ENCODE peak calls at places on chromosome 13, in nine cellular contexts. F is stimulated activated CD4-positive, alpha-beta T cell treated with anti-CD3 and anti-CD28 coated beads, Interleukin-15, amount 100 ng/mL, for 1 hour; D is fibroblast of lung; J is Daoy; X is memory B cell; L is spleen; A is NCI-H1417 treated with DMSO at 0.1 percent for 48 hours; B is BE2C; T is Peyer's patch. U is an unnamed sample.

GRCh38 chr13:25301347-25302113 is at the start of gene NUP58:
- DNase-seq in T (peak), B (peak), A (peak), F (peak), J (peak), L (peak), D (peak), X (peak), U (peak)

GRCh38 chr13:113532156-113532806 is 41.8 kb upstream of the DCUN1D2 start:
- DNase-seq in J (no peak), A (no peak), B (peak), F (no peak), L (peak), X (no peak), D (no peak), T (no peak), U (no peak)

GRCh38 chr13:37288057-37288720 is 182.7 kb upstream of the CSNK1A1L start:
- DNase-seq in T (no peak), F (no peak), J (no peak), D (no peak), X (no peak), B (no peak), L (no peak), A (no peak), U (no peak)

GRCh38 chr13:114130131-114130707 is 2.2 kb downstream of the RASA3 start:
- DNase-seq in D (no peak), B (no peak), T (no peak), J (no peak), F (no peak), X (no peak), L (no peak), A (no peak), U (no peak)

GRCh38 chr13:95315752-95316151 is 14.5 kb upstream of the ABCC4 start:
- DNase-seq in L (no peak), F (no peak), B (no peak), D (no peak), J (no peak), X (no peak), A (no peak), T (no peak), U (no peak)

GRCh38 chr13:49625392-49626137 is 2.7 kb upstream of the ARL11 start:
- DNase-seq in X (no peak), J (no peak), F (no peak), B (no peak), D (peak), A (no peak), T (peak), L (peak), U (no peak)

GRCh38 chr13:42181381-42181953 is 90.5 kb upstream of the AKAP11 start:
- DNase-seq in F (no peak), J (no peak), X (no peak), T (no peak), B (no peak), A (no peak), D (no peak), L (no peak), U (no peak)

GRCh38 chr13:42417624-42418023 is 145.7 kb downstream of the AKAP11 start:
- DNase-seq in J (no peak), T (no peak), D (no peak), A (no peak), L (no peak), F (no peak), B (no peak), X (no peak), U (no peak)

GRCh38 chr13:34942732-34943674 is 933 bp downstream of the NBEA start:
- DNase-seq in A (no peak), T (peak), X (peak), F (peak), L (peak), J (peak), B (peak), D (no peak), U (no peak)

GRCh38 chr13:113179374-113180230 is 21.2 kb downstream of the PROZ start:
- DNase-seq in F (no peak), B (no peak), A (no peak), J (no peak), L (no peak), X (no peak), D (peak), T (no peak), U (no peak)

GRCh38 chr13:106496072-106496997 is 39.1 kb downstream of the EFNB2 start:
- DNase-seq in B (no peak), X (no peak), L (no peak), A (peak), T (no peak), D (no peak), J (no peak), F (no peak), U (no peak)

GRCh38 chr13:61795580-61795979 is 379.9 kb upstream of the PCDH20 start:
- DNase-seq in A (no peak), B (no peak), L (no peak), J (no peak), F (no peak), T (no peak), D (peak), X (no peak), U (no peak)

GRCh38 chr13:59012731-59013130 is 1151.0 kb downstream of the DIAPH3 start:
- DNase-seq in X (no peak), F (no peak), B (no peak), A (no peak), D (no peak), T (no peak), J (no peak), L (no peak), U (no peak)

GRCh38 chr13:106083620-106084350 is 451.7 kb downstream of the EFNB2 start:
- DNase-seq in X (no peak), A (no peak), D (peak), L (no peak), J (peak), B (peak), F (no peak), T (no peak), U (no peak)

GRCh38 chr13:25466880-25467279 is 95.1 kb downstream of the ATP8A2 start:
- DNase-seq in L (no peak), D (no peak), X (no peak), F (no peak), T (no peak), J (no peak), A (no peak), B (no peak), U (no peak)

GRCh38 chr13:49926019-49926418 is 10.1 kb downstream of the SPRYD7 start:
- DNase-seq in T (no peak), L (no peak), J (no peak), D (no peak), B (no peak), F (no peak), X (no peak), A (no peak), U (no peak)

GRCh38 chr13:76852991-76853390 is 33.2 kb downstream of the KCTD12 start:
- DNase-seq in A (no peak), X (no peak), D (peak), J (peak), F (no peak), L (no peak), T (no peak), B (no peak), U (no peak)

GRCh38 chr13:93522486-93522885 is 295.9 kb downstream of the GPC6 start:
- DNase-seq in T (no peak), D (no peak), F (no peak), L (no peak), B (no peak), X (no peak), J (no peak), A (no peak), U (no peak)

GRCh38 chr13:48233886-48234488 is 981 bp downstream of the ITM2B start:
- DNase-seq in J (no peak), D (peak), X (no peak), T (no peak), L (no peak), A (no peak), B (no peak), F (no peak), U (no peak)

GRCh38 chr13:23889598-23890224 is 511 bp upstream of the MIPEP start:
- DNase-seq in T (no peak), L (no peak), D (no peak), X (no peak), J (peak), B (no peak), A (no peak), F (no peak), U (no peak)

GRCh38 chr13:78601886-78602560 is 1.3 kb downstream of the POU4F1 start:
- DNase-seq in J (no peak), T (no peak), B (no peak), D (no peak), L (peak), X (no peak), A (no peak), F (no peak), U (no peak)

GRCh38 chr13:113009743-113010509 is 40.9 kb downstream of the MCF2L start:
- DNase-seq in F (no peak), T (no peak), X (no peak), L (no peak), D (no peak), B (peak), J (no peak), A (no peak), U (no peak)

GRCh38 chr13:79541426-79542049 is 60.6 kb downstream of the NDFIP2 start:
- DNase-seq in L (no peak), J (peak), D (peak), F (no peak), B (no peak), A (peak), X (no peak), T (no peak), U (no peak)

GRCh38 chr13:80126382-80127068 is 214.4 kb downstream of the SPRY2 start:
- DNase-seq in X (no peak), D (no peak), A (no peak), L (no peak), T (no peak), J (no peak), F (no peak), B (no peak), U (no peak)

GRCh38 chr13:52361225-52361624 is 44.7 kb downstream of the THSD1 start:
- DNase-seq in L (no peak), J (peak), B (no peak), F (no peak), D (no peak), X (no peak), A (no peak), T (no peak), U (no peak)

GRCh38 chr13:91141619-91142061 is 205.8 kb upstream of the MIR17HG start:
- DNase-seq in J (no peak), B (no peak), X (no peak), T (no peak), F (no peak), D (no peak), L (no peak), A (no peak), U (no peak)

GRCh38 chr13:85985791-85986190 is 186.6 kb upstream of the SLITRK6 start:
- DNase-seq in B (no peak), D (peak), X (no peak), J (no peak), F (no peak), L (no peak), T (no peak), A (no peak), U (no peak)

GRCh38 chr13:72565893-72566292 is 161.5 kb downstream of the MZT1 start:
- DNase-seq in X (no peak), L (no peak), F (no peak), D (peak), A (no peak), T (no peak), B (peak), J (no peak), U (no peak)

GRCh38 chr13:111337206-111337605 is 16.8 kb downstream of the TEX29 start:
- DNase-seq in D (peak), X (no peak), T (no peak), L (no peak), F (no peak), J (peak), B (no peak), A (no peak), U (no peak)

GRCh38 chr13:110677731-110678545 is 28.0 kb downstream of the CARS2 start:
- DNase-seq in T (no peak), F (no peak), J (no peak), L (peak), B (no peak), D (no peak), A (no peak), X (peak), U (no peak)

U was measured in stimulated activated naive B cell treated with anti-CD40 and anti-IgM and Interleukin-4, amounts not matched to agents 10 μg/mL and 1 μg/mL and 100 μg/mL, for 72 hours.